ENCODE peak calls at places on chromosomes 13 and 19, in eight cellular contexts. I is body of pancreas; J is gastrocnemius medialis; G is T-cell; A is WTC11; C is naive thymus-derived CD8-positive, alpha-beta T cell; O is SK-N-SH treated with all-trans-retinoic acid at 6 μM for 48 hours; M is gastroesophageal sphincter. P is an unnamed sample.

GRCh38 chr13:113927661-113928581 is 46.0 kb downstream of the C13orf46 start:
- ATAC-seq in I (peak), J (peak), G (no peak), A (no peak), C (no peak), O (no peak), M (peak), P (peak)

GRCh38 chr19:46892252-46893179 is 31.7 kb downstream of the ARHGAP35 start:
- ATAC-seq in I (no peak), J (no peak), G (no peak), A (no peak), C (no peak), O (no peak), M (no peak), P (peak)

GRCh38 chr19:19461671-19462622 is 53.4 kb downstream of the TSSK6 start:
- ATAC-seq in I (peak), J (peak), G (no peak), A (peak), C (peak), O (peak), M (peak), P (no peak)

GRCh38 chr13:76822691-76823267 is 63.4 kb downstream of the KCTD12 start:
- ATAC-seq in I (peak), J (no peak), G (peak), A (no peak), C (peak), O (peak), M (no peak), P (no peak)

GRCh38 chr19:17195106-17195505 is 20.1 kb upstream of the USE1 start:
- ATAC-seq in I (no peak), J (no peak), G (no peak), A (no peak), C (no peak), O (no peak), M (no peak), P (no peak)

GRCh38 chr13:110161112-110161897 is 145.7 kb downstream of the COL4A1 start:
- ATAC-seq in I (no peak), J (no peak), G (no peak), A (no peak), C (no peak), O (no peak), M (peak), P (no peak)

GRCh38 chr13:76758738-76759137 is 127.5 kb downstream of the KCTD12 start:
- ATAC-seq in I (no peak), J (no peak), G (no peak), A (no peak), C (no peak), O (peak), M (no peak), P (no peak)

GRCh38 chr13:95030948-95031347 is 270.3 kb downstream of the ABCC4 start:
- ATAC-seq in I (no peak), J (no peak), G (no peak), A (no peak), C (no peak), O (no peak), M (no peak), P (no peak)

GRCh38 chr13:35140831-35141230 is 198.8 kb downstream of the NBEA start:
- ATAC-seq in I (no peak), J (no peak), G (no peak), A (no peak), C (no peak), O (no peak), M (no peak), P (no peak)

GRCh38 chr13:113095146-113096051 is 10.2 kb upstream of the F7 start:
- ATAC-seq in I (no peak), J (no peak), G (no peak), A (no peak), C (no peak), O (no peak), M (no peak), P (no peak)

GRCh38 chr13:101258071-101258470 is 158.2 kb downstream of the NALCN start:
- ATAC-seq in I (no peak), J (no peak), G (peak), A (peak), C (no peak), O (peak), M (no peak), P (peak)

GRCh38 chr19:6392219-6393073 is 518 bp downstream of the GTF2F1 start:
- ATAC-seq in I (no peak), J (no peak), G (no peak), A (no peak), C (no peak), O (peak), M (no peak), P (peak)

GRCh38 chr13:29266743-29267142 is 328.7 kb downstream of the SLC7A1 start:
- ATAC-seq in I (no peak), J (no peak), G (no peak), A (no peak), C (no peak), O (no peak), M (no peak), P (no peak)

GRCh38 chr19:58558066-58558622 is at the start of gene UBE2M:
- ATAC-seq in I (peak), J (no peak), G (peak), A (no peak), C (peak), O (no peak), M (no peak), P (peak)

P was measured in stimulated activated memory B cell treated with anti-CD40 and anti-IgM and Interleukin-4, amounts not matched to agents 10 μg/mL and 1 μg/mL and 100 μg/mL, for 72 hours.